ENCODE peak calls at places on chromosome 15, in six cellular contexts. E is K562, K is HepG2, X is GM12878, J is H1, W is SK-N-SH. D is an unnamed sample.
A peak's percentile ranks its signal among the peaks of the same experiment; 100 is the strongest.

GRCh38 chr15:65902373-65902772 is 33.1 kb downstream of the RAB11A start:
- DNase-seq in E (peak; percentile 77), K (peak; percentile 23), X (peak; percentile 57), J (peak; percentile 40), W (no peak), D (peak; percentile 84)

GRCh38 chr15:60043744-60044435 is 39.8 kb downstream of the FOXB1 start:
- DNase-seq in E (no peak), K (no peak), X (no peak), J (no peak), W (no peak), D (no peak)

GRCh38 chr15:60444289-60444912 is 34.5 kb downstream of the ICE2 start:
- DNase-seq in E (no peak), K (peak; percentile 28), X (no peak), J (no peak), W (peak; percentile 10), D (peak; percentile 30)

GRCh38 chr15:79973445-79974180 is 2.6 kb upstream of the BCL2A1 start:
- DNase-seq in E (no peak), K (no peak), X (no peak), J (no peak), W (no peak), D (no peak)

GRCh38 chr15:77418341-77419049 is 1.4 kb downstream of the PEAK1 start:
- DNase-seq in E (no peak), K (no peak), X (no peak), J (no peak), W (no peak), D (peak; percentile 6)

GRCh38 chr15:33524274-33524673 is 213.5 kb downstream of the RYR3 start:
- DNase-seq in E (no peak), K (no peak), X (no peak), J (no peak), W (no peak), D (no peak)

GRCh38 chr15:51782357-51782896 is 31.0 kb downstream of the TMOD2 start:
- DNase-seq in E (peak; percentile 52), K (no peak), X (no peak), J (no peak), W (peak; percentile 21), D (peak; percentile 54)

GRCh38 chr15:72824112-72824511 is 40.6 kb upstream of the ADPGK start:
- DNase-seq in E (no peak), K (no peak), X (no peak), J (no peak), W (no peak), D (no peak)

GRCh38 chr15:73326157-73326556 is 42.6 kb downstream of the HCN4 start:
- DNase-seq in E (no peak), K (no peak), X (no peak), J (no peak), W (no peak), D (no peak)

GRCh38 chr15:92846716-92847115 is 53.4 kb upstream of the CHD2 start:
- DNase-seq in E (no peak), K (no peak), X (no peak), J (no peak), W (no peak), D (no peak)

GRCh38 chr15:55937040-55937439 is 56.4 kb downstream of the NEDD4 start:
- DNase-seq in E (peak; percentile 50), K (no peak), X (no peak), J (no peak), W (no peak), D (no peak)

GRCh38 chr15:101115887-101116680 is 135.8 kb downstream of the CHSY1 start:
- DNase-seq in E (no peak), K (no peak), X (no peak), J (no peak), W (no peak), D (no peak)

GRCh38 chr15:69719527-69719926 is 266.9 kb downstream of the RPLP1 start:
- DNase-seq in E (no peak), K (no peak), X (no peak), J (no peak), W (no peak), D (no peak)

GRCh38 chr15:61828008-61828407 is 232.2 kb downstream of the VPS13C start:
- DNase-seq in E (peak; percentile 33), K (peak; percentile 23), X (no peak), J (no peak), W (peak; percentile 27), D (peak; percentile 31)

GRCh38 chr15:45648521-45649200 is 13.8 kb downstream of the SQOR start:
- DNase-seq in E (no peak), K (peak; percentile 76), X (no peak), J (no peak), W (no peak), D (peak; percentile 24)

GRCh38 chr15:50996641-50997040 is 88.2 kb downstream of the AP4E1 start:
- DNase-seq in E (no peak), K (no peak), X (no peak), J (no peak), W (no peak), D (no peak)

GRCh38 chr15:73928241-73928579 is 1.9 kb downstream of the LOXL1 start:
- DNase-seq in E (no peak), K (no peak), X (no peak), J (no peak), W (no peak), D (no peak)

DNA sequence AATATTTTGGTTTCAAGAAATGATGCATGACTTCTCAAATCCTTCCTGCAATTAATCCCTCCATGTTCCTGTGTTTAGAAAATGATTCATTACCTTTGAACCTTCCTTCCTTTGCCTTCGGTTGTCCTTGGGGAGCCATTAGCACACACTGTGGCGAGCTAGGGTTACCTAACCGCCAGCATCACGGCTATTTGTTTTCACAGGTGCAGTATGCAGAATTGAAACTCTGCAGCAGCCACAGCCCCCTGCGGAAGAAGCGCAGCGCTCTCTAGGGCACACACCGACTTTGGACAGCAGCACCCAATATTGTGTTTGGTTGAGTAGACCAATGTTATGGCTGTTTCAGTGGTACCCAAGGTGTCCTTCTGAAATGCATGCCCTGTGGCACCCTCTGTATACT is 247.4 kb downstream of the MCTP2 start:
- DNase-seq in E (no peak), K (no peak), X (peak; percentile 1), J (no peak), W (no peak), D (no peak)
- TF ChIP-seq CHD2 in E (no peak), K (no peak), X (no peak), J (no peak), W (no peak), D (no peak)

GRCh38 chr15:49900036-49900435 is 219.0 kb downstream of the ATP8B4 start:
- DNase-seq in E (no peak), K (no peak), X (no peak), J (no peak), W (no peak), D (no peak)

GRCh38 chr15:49904296-49904695 is 214.7 kb downstream of the ATP8B4 start:
- DNase-seq in E (no peak), K (no peak), X (no peak), J (no peak), W (no peak), D (no peak)

GRCh38 chr15:49901867-49902775 is 216.9 kb downstream of the ATP8B4 start:
- DNase-seq in E (no peak), K (no peak), X (no peak), J (no peak), W (no peak), D (peak; percentile 49)

GRCh38 chr15:49900836-49901235 is 218.2 kb downstream of the ATP8B4 start:
- DNase-seq in E (no peak), K (no peak), X (no peak), J (no peak), W (no peak), D (no peak)

GRCh38 chr15:49902791-49903481 is 216.1 kb downstream of the ATP8B4 start:
- DNase-seq in E (no peak), K (no peak), X (no peak), J (no peak), W (no peak), D (no peak)
- TF ChIP-seq CHD2 in E (no peak), K (no peak), X (no peak), J (no peak), W (no peak), D (no peak)

DNA sequence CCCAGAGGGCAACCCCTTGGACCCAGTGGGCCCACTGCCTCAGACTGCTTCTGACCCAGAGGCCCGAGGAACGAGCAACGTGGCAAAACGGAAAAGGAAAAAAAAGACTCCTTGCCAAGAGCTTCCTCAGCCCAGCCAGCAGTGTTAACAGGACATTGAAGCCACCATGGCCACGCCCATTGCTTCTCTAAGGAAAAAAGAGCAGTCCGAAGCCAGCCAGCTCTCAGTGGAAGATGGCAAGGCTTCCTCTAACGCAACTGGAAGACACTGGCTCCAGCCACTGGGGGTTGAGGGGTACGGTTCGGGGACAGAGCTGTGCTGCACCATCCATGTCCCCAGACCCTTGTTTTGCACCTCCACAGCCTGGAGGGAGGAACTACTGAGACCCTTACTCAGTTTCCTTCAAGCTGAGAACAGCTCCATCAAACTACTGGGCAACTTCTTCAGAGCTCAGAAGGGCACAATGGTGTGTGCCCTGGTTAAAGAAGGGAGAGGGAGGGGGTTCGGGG is 10.7 kb downstream of the BMF start:
- DNase-seq in E (peak; percentile 73), K (no peak), X (no peak), J (no peak), W (no peak), D (no peak)
- TF ChIP-seq CHD2 in E (no peak), K (no peak), X (no peak), J (no peak), W (no peak), D (no peak)

GRCh38 chr15:64009241-64009640 is 37.0 kb downstream of the DAPK2 start:
- DNase-seq in E (no peak), K (no peak), X (no peak), J (no peak), W (no peak), D (no peak)

GRCh38 chr15:64008177-64008576 is 38.1 kb downstream of the DAPK2 start:
- DNase-seq in E (no peak), K (no peak), X (no peak), J (no peak), W (no peak), D (no peak)

GRCh38 chr15:64009798-64010241 is 36.5 kb downstream of the DAPK2 start:
- DNase-seq in E (no peak), K (no peak), X (peak; percentile 84), J (no peak), W (no peak), D (no peak)

GRCh38 chr15:64013179-64014043 is 32.9 kb downstream of the DAPK2 start:
- DNase-seq in E (no peak), K (no peak), X (no peak), J (no peak), W (peak; percentile 28), D (no peak)

DNA sequence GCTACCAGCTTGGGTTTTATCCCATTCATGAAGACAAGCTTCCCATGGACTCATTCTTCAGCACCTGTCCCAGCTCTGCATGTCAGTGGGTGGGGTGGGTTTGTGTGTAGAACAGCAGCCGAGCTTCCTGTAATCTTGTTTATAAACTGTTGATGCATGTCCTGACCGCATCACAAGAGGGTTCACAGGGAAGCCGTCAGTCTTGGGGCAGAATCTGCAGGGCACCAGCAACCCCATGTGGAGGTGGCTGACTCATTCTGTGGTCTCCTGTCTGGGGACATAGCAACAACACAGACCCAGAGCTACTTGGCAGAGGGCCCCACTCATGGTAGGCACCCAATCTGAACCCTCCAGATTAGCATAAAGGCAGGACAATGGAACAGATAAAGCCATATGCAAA is 35.6 kb downstream of the DAPK2 start:
- DNase-seq in E (peak; percentile 62), K (no peak), X (peak; percentile 96), J (no peak), W (no peak), D (peak; percentile 49)
- TF ChIP-seq CHD2 in E (no peak), K (no peak), X (peak; percentile 66), J (no peak), W (no peak), D (no peak)